ENCODE peak calls at places on chromosomes 12 and 14, in six cellular contexts. M is stimulated activated CD4-positive, alpha-beta T cell treated with anti-CD3 and anti-CD28 coated beads, Interleukin-1b, Interleukin-23, amount 100 ng/mL, for 48 hours; B is EH; C is cardiac fibroblast; P is RPMI7951; K is stimulated activated CD8-positive, alpha-beta memory T cell treated with anti-CD3 and anti-CD28 coated beads, Interleukin-2, amount 100 ng/mL, for 1 hour. S is an unnamed sample.

GRCh38 chr12:132044661-132045412 is 95.1 kb downstream of the EP400 start:
- DNase-seq in C (no peak), P (no peak), B (no peak), M (no peak), K (no peak), S (no peak)

GRCh38 chr12:6534914-6535696 is 788 bp downstream of the GAPDH start:
- DNase-seq in K (peak; percentile 38), M (peak; percentile 85), B (peak; percentile 80), P (peak; percentile 75), C (peak; percentile 79), S (peak; percentile 94)

GRCh38 chr14:39731912-39732311 is 299.7 kb upstream of the FBXO33 start:
- DNase-seq in C (no peak), M (peak; percentile 15), B (no peak), P (no peak), K (no peak), S (no peak)

GRCh38 chr12:17015501-17015900 is 409.5 kb upstream of the LMO3 start:
- DNase-seq in P (no peak), C (no peak), M (no peak), K (no peak), B (no peak), S (no peak)

GRCh38 chr12:13836116-13836515 is 145.3 kb downstream of the GRIN2B start:
- DNase-seq in P (no peak), B (no peak), C (no peak), K (no peak), M (no peak), S (no peak)

GRCh38 chr12:71791473-71792150 is 36.9 kb downstream of the RAB21 start:
- DNase-seq in P (no peak), C (no peak), M (no peak), K (no peak), B (no peak), S (no peak)

GRCh38 chr12:122891661-122892525 is 4.0 kb downstream of the VPS37B start:
- DNase-seq in P (peak; percentile 96), C (peak; percentile 64), M (no peak), K (no peak), B (peak; percentile 94), S (peak; percentile 72)

GRCh38 chr14:77027538-77028383 is 747 bp downstream of the IRF2BPL start:
- DNase-seq in P (peak; percentile 82), M (peak; percentile 65), B (peak; percentile 83), C (peak; percentile 86), K (peak; percentile 38), S (peak; percentile 86)

GRCh38 chr12:132116709-132117557 is 27.2 kb downstream of the DDX51 start:
- DNase-seq in B (no peak), P (no peak), C (no peak), K (no peak), M (no peak), S (no peak)

GRCh38 chr14:36857136-36857535 is 195.5 kb downstream of the PAX9 start:
- DNase-seq in M (no peak), K (no peak), B (no peak), C (no peak), P (no peak), S (no peak)

GRCh38 chr12:132405742-132406251 is 76.4 kb upstream of the GALNT9 start:
- DNase-seq in P (no peak), K (no peak), B (no peak), M (no peak), C (no peak), S (no peak)

GRCh38 chr12:11906284-11906935 is 164.3 kb upstream of the BCL2L14 start:
- DNase-seq in B (peak; percentile 91), P (no peak), K (no peak), C (peak; percentile 23), M (no peak), S (peak; percentile 84)

GRCh38 chr12:127174881-127175280 is 1092.1 kb upstream of the TMEM132C start:
- DNase-seq in K (no peak), C (no peak), P (peak; percentile 55), M (no peak), B (peak; percentile 68), S (peak; percentile 85)

GRCh38 chr12:19574606-19575005 is 135.3 kb downstream of the AEBP2 start:
- DNase-seq in C (no peak), K (no peak), B (peak; percentile 20), M (no peak), P (no peak), S (no peak)

GRCh38 chr12:85683051-85683450 is 153.2 kb downstream of the RASSF9 start:
- DNase-seq in B (no peak), K (no peak), M (no peak), P (no peak), C (no peak), S (no peak)

GRCh38 chr12:17322090-17322489 is 716.1 kb upstream of the LMO3 start:
- DNase-seq in C (no peak), K (no peak), B (no peak), M (no peak), P (no peak), S (no peak)

GRCh38 chr12:95304673-95305198 is 87.1 kb downstream of the VEZT start:
- DNase-seq in C (peak; percentile 54), K (no peak), M (no peak), P (peak; percentile 36), B (peak; percentile 66), S (peak; percentile 48)

GRCh38 chr12:112314981-112315380 is 67.2 kb downstream of the HECTD4 start:
- DNase-seq in P (no peak), K (no peak), C (no peak), M (no peak), B (peak; percentile 35), S (no peak)

GRCh38 chr14:104264495-104265265 is 126.3 kb downstream of the KIF26A start:
- DNase-seq in C (no peak), M (no peak), P (no peak), K (no peak), B (no peak), S (no peak)

GRCh38 chr12:131724534-131724933 is 13.6 kb downstream of the SFSWAP start:
- DNase-seq in P (no peak), B (no peak), M (no peak), C (no peak), K (no peak), S (peak; percentile 30)

GRCh38 chr12:75850751-75851462 is 180.7 kb downstream of the PHLDA1 start:
- DNase-seq in C (peak; percentile 56), K (no peak), M (no peak), B (peak; percentile 85), P (peak; percentile 92), S (peak; percentile 73)

GRCh38 chr14:65790185-65790815 is 377.8 kb downstream of the FUT8 start:
- DNase-seq in P (no peak), M (no peak), B (peak; percentile 2), C (no peak), K (no peak), S (no peak)

GRCh38 chr14:102939329-102939728 is 16.9 kb downstream of the AMN start:
- DNase-seq in P (no peak), M (no peak), K (no peak), C (no peak), B (no peak), S (no peak)

GRCh38 chr14:93018401-93018800 is 95.5 kb downstream of the CHGA start:
- DNase-seq in C (peak; percentile 38), K (no peak), P (no peak), M (no peak), B (peak; percentile 23), S (peak; percentile 44)

GRCh38 chr14:32104803-32105202 is 27.7 kb downstream of the ARHGAP5 start:
- DNase-seq in C (no peak), K (no peak), B (no peak), P (no peak), M (no peak), S (peak; percentile 26)

GRCh38 chr14:92959189-92959531 is 36.2 kb downstream of the CHGA start:
- DNase-seq in P (no peak), C (no peak), M (no peak), K (no peak), B (no peak), S (no peak)